ENCODE peak calls at places on chromosome 9, in four cellular contexts. One of them, this sample, is unnamed.

GRCh38 chr9:130741831-130742449 is 48.4 kb downstream of the EXOSC2 start:
- DNase-seq in IMR-90: peak; percentile 88
- DNase-seq in H1: no peak
- DNase-seq in H9: no peak
- DNase-seq in this sample: no peak

GRCh38 chr9:95373069-95373681 is 55.7 kb upstream of the FANCC start:
- DNase-seq in H9: no peak
- DNase-seq in IMR-90: no peak
- DNase-seq in H1: no peak
- DNase-seq in this sample: no peak

GRCh38 chr9:14790628-14791027 is 68.1 kb upstream of the CER1 start:
- DNase-seq in H9: no peak
- DNase-seq in IMR-90: no peak
- DNase-seq in H1: no peak
- DNase-seq in this sample: no peak

GRCh38 chr9:115127191-115127817 is 9.3 kb upstream of the TNC start:
- DNase-seq in H9: no peak
- DNase-seq in IMR-90: peak; percentile 87
- DNase-seq in H1: no peak
- DNase-seq in this sample: no peak

GRCh38 chr9:77457916-77458592 is 190.1 kb downstream of the GNA14 start:
- DNase-seq in H9: peak; percentile 80
- DNase-seq in H1: no peak
- DNase-seq in IMR-90: peak; percentile 60
- DNase-seq in this sample: peak; percentile 86

GRCh38 chr9:131126059-131126426 is 657 bp downstream of the NUP214 start:
- DNase-seq in IMR-90: no peak
- DNase-seq in H1: no peak
- DNase-seq in H9: no peak
- DNase-seq in this sample: no peak

GRCh38 chr9:75088646-75089368 is 493 bp downstream of the OSTF1 start:
- DNase-seq in H1: no peak
- DNase-seq in IMR-90: peak; percentile 68
- DNase-seq in H9: peak; percentile 39
- DNase-seq in this sample: peak; percentile 89

GRCh38 chr9:93059097-93059959 is 827 bp downstream of the SUSD3 start:
- DNase-seq in IMR-90: no peak
- DNase-seq in H9: no peak
- DNase-seq in H1: no peak
- DNase-seq in this sample: no peak

GRCh38 chr9:123929177-123929869 is 603 bp downstream of the DENND1A start:
- DNase-seq in H1: no peak
- DNase-seq in H9: peak; percentile 37
- DNase-seq in IMR-90: no peak
- DNase-seq in this sample: no peak

GRCh38 chr9:130743644-130744043 is 50.1 kb downstream of the EXOSC2 start:
- DNase-seq in IMR-90: no peak
- DNase-seq in H9: no peak
- DNase-seq in H1: no peak
- DNase-seq in this sample: no peak

GRCh38 chr9:91930475-91930874 is 19.6 kb downstream of the ROR2 start:
- DNase-seq in H9: no peak
- DNase-seq in IMR-90: peak; percentile 30
- DNase-seq in H1: no peak
- DNase-seq in this sample: peak; percentile 71

GRCh38 chr9:114804504-114804903 is 1.3 kb downstream of the TNFSF15 start:
- DNase-seq in H9: no peak
- DNase-seq in IMR-90: peak; percentile 84
- DNase-seq in H1: no peak
- DNase-seq in this sample: no peak

GRCh38 chr9:135320943-135321342 is 158.6 kb upstream of the PPP1R26 start:
- DNase-seq in H9: no peak
- DNase-seq in IMR-90: no peak
- DNase-seq in H1: no peak
- DNase-seq in this sample: no peak

GRCh38 chr9:114011313-114011712 is 66.8 kb downstream of the AMBP start:
- DNase-seq in IMR-90: no peak
- DNase-seq in H1: no peak
- DNase-seq in H9: peak; percentile 18
- DNase-seq in this sample: no peak

GRCh38 chr9:70597886-70598285 is 183.4 kb upstream of the KLF9 start:
- DNase-seq in IMR-90: no peak
- DNase-seq in H1: no peak
- DNase-seq in H9: no peak
- DNase-seq in this sample: no peak

GRCh38 chr9:123637940-123638634 is 282.1 kb downstream of the CRB2 start:
- DNase-seq in IMR-90: peak; percentile 3
- DNase-seq in H9: no peak
- DNase-seq in H1: no peak
- DNase-seq in this sample: peak; percentile 44

GRCh38 chr9:33287087-33287490 is 3.2 kb upstream of the NFX1 start:
- DNase-seq in H1: no peak
- DNase-seq in H9: peak; percentile 45
- DNase-seq in IMR-90: peak; percentile 75
- DNase-seq in this sample: peak; percentile 72

GRCh38 chr9:33209394-33209793 is 30.6 kb upstream of the SPINK4 start:
- DNase-seq in H9: no peak
- DNase-seq in H1: no peak
- DNase-seq in IMR-90: no peak
- DNase-seq in this sample: no peak

GRCh38 chr9:33880562-33881089 is 63.7 kb downstream of the UBE2R2 start:
- DNase-seq in H1: peak; percentile 3
- DNase-seq in H9: no peak
- DNase-seq in IMR-90: no peak
- DNase-seq in this sample: peak; percentile 63

GRCh38 chr9:114662081-114662989 is 4.7 kb upstream of the TEX53 start:
- DNase-seq in IMR-90: peak; percentile 33
- DNase-seq in H9: peak; percentile 78
- DNase-seq in H1: no peak
- DNase-seq in this sample: peak; percentile 63

GRCh38 chr9:5910413-5911057 is 19.8 kb downstream of the MLANA start:
- DNase-seq in H9: no peak
- DNase-seq in H1: no peak
- DNase-seq in IMR-90: no peak
- DNase-seq in this sample: no peak
- H3K4ac ChIP-seq in H9: no peak overlapping the region
- H3K4ac ChIP-seq in H1: no peak overlapping the region
- H3K4ac ChIP-seq in IMR-90: no peak overlapping the region
- H3K4ac ChIP-seq in this sample: no peak overlapping the region

GRCh38 chr9:4581861-4582565 is 80.1 kb upstream of the PLPP6 start:
- DNase-seq in IMR-90: no peak
- DNase-seq in H9: no peak
- DNase-seq in H1: no peak
- DNase-seq in this sample: no peak
- H4K5ac ChIP-seq in IMR-90: no peak overlapping the region
- H4K5ac ChIP-seq in H9: no peak overlapping the region
- H4K5ac ChIP-seq in H1: no peak overlapping the region
- H4K5ac ChIP-seq in this sample: no peak overlapping the region

GRCh38 chr9:136951541-136952353 is at the start of gene LCN12:
- DNase-seq in H1: no peak
- DNase-seq in H9: no peak
- DNase-seq in IMR-90: no peak
- DNase-seq in this sample: no peak

GRCh38 chr9:136949239-136949816 is 2.7 kb upstream of the LCN12 start:
- DNase-seq in IMR-90: no peak
- DNase-seq in H1: no peak
- DNase-seq in H9: no peak
- DNase-seq in this sample: no peak

GRCh38 chr9:136952354-136952855 is 332 bp downstream of the LCN12 start:
- DNase-seq in IMR-90: no peak
- DNase-seq in H9: no peak
- DNase-seq in H1: no peak
- DNase-seq in this sample: no peak

GRCh38 chr9:136949817-136950655 is 2.0 kb upstream of the LCN12 start:
- DNase-seq in IMR-90: peak; percentile 73
- DNase-seq in H1: peak; percentile 84
- DNase-seq in H9: peak; percentile 97
- DNase-seq in this sample: peak; percentile 94

DNA sequence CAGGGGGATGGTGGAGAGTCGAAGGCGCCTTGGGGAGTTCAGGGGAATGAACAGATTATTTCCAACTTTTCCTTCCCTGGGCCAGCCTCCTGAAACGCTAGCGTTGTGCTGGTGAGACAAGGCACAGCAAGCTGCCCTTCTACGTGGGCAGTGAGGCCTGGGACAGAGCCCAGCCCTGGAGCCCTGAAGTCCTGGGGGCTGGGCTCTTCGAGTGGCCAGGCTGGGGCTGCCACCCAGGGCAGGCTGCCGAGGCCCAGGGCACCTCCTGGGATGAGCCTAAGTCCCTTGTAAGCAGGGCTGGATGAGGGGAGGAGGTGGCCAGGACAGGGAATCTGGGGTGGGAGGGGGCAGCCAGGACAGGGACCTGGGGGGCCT is 1.4 kb upstream of the LCN12 start:
- DNase-seq in H9: no peak
- DNase-seq in IMR-90: no peak
- DNase-seq in H1: no peak
- DNase-seq in this sample: no peak
- H3K4ac ChIP-seq in H9: no peak overlapping the region
- H3K4ac ChIP-seq in IMR-90: no peak overlapping the region
- H3K4ac ChIP-seq in H1: no peak overlapping the region
- H3K4ac ChIP-seq in this sample: peak overlapping the region; percentile 8

GRCh38 chr9:85515021-85515420 is 226.7 kb downstream of the AGTPBP1 start:
- DNase-seq in IMR-90: no peak
- DNase-seq in H9: no peak
- DNase-seq in H1: no peak
- DNase-seq in this sample: no peak
- H4K5ac ChIP-seq in IMR-90: no peak overlapping the region
- H4K5ac ChIP-seq in H9: no peak overlapping the region
- H4K5ac ChIP-seq in H1: no peak overlapping the region
- H4K5ac ChIP-seq in this sample: no peak overlapping the region

GRCh38 chr9:127802576-127803443 is at the start of gene FPGS:
- DNase-seq in IMR-90: peak; percentile 85
- DNase-seq in H9: peak; percentile 92
- DNase-seq in H1: peak; percentile 65
- DNase-seq in this sample: peak; percentile 96
- H3K4ac ChIP-seq in IMR-90: peak within 1 kb of the TSS; percentile 98
- H3K4ac ChIP-seq in H9: no peak within 1 kb of the TSS
- H3K4ac ChIP-seq in H1: peak within 1 kb of the TSS; percentile 57
- H3K4ac ChIP-seq in this sample: peak within 1 kb of the TSS; percentile 74

GRCh38 chr9:122572456-122572855 is 10.7 kb downstream of the OR1L8 start:
- DNase-seq in H9: no peak
- DNase-seq in IMR-90: no peak
- DNase-seq in H1: no peak
- DNase-seq in this sample: no peak
- H4K5ac ChIP-seq in H9: no peak overlapping the region
- H4K5ac ChIP-seq in IMR-90: peak overlapping the region; percentile 2
- H4K5ac ChIP-seq in H1: no peak overlapping the region
- H4K5ac ChIP-seq in this sample: no peak overlapping the region

This sample was measured in mesendoderm.